ENCODE peak calls at places on chromosomes 3 and 15, in ten cellular contexts. C, Q, U, M, T, V, B, J, L and D are unnamed samples.

GRCh38 chr15:89772933-89773583 is 3.1 kb upstream of the MESP2 start:
- DNase-seq in Q (no peak), J (no peak), U (no peak), T (no peak), V (no peak), B (no peak), M (no peak), L (no peak), C (peak), D (no peak)

GRCh38 chr3:38124324-38125122 is 12.4 kb downstream of the ACAA1 start:
- DNase-seq in C (no peak), B (no peak), M (no peak), T (no peak), U (no peak), Q (no peak), J (no peak), L (no peak), V (no peak), D (no peak)

GRCh38 chr15:52228928-52229327 is 37.7 kb upstream of the GNB5 start:
- DNase-seq in Q (no peak), L (peak), C (peak), M (no peak), V (no peak), U (no peak), B (no peak), T (no peak), J (peak), D (no peak)

GRCh38 chr15:34847598-34847997 is 52.2 kb upstream of the ACTC1 start:
- DNase-seq in T (no peak), J (peak), C (no peak), Q (no peak), L (no peak), M (no peak), V (no peak), B (no peak), U (no peak), D (no peak)

GRCh38 chr15:84979651-84980050 is 2.0 kb upstream of the PDE8A start:
- DNase-seq in T (peak), B (no peak), Q (no peak), J (no peak), U (no peak), M (no peak), V (peak), C (peak), L (no peak), D (no peak)

GRCh38 chr3:141486735-141487418 is at the start of gene RASA2:
- DNase-seq in L (peak), B (peak), T (peak), V (peak), U (peak), J (peak), Q (peak), M (peak), C (peak), D (peak)

GRCh38 chr15:89723031-89723430 is 28.0 kb downstream of the MESP1 start:
- DNase-seq in V (no peak), J (no peak), M (no peak), B (no peak), T (no peak), L (no peak), C (no peak), Q (no peak), U (no peak), D (no peak)

GRCh38 chr3:196553551-196553950 is 14.8 kb downstream of the WDR53 start:
- DNase-seq in C (no peak), Q (no peak), V (no peak), T (no peak), U (no peak), J (no peak), L (no peak), B (no peak), M (no peak), D (no peak)

GRCh38 chr3:34106879-34107278 is 308.4 kb downstream of the PDCD6IP start:
- DNase-seq in T (no peak), M (peak), J (peak), B (no peak), U (no peak), C (peak), L (peak), V (no peak), Q (no peak), D (no peak)

GRCh38 chr3:188407158-188407880 is 253.4 kb downstream of the LPP start:
- DNase-seq in B (no peak), V (no peak), J (no peak), Q (no peak), C (no peak), M (no peak), T (no peak), U (no peak), L (no peak), D (no peak)

GRCh38 chr15:87354661-87355410 is 901.7 kb downstream of the NTRK3 start:
- DNase-seq in B (no peak), Q (no peak), V (no peak), T (no peak), J (no peak), L (no peak), M (no peak), C (no peak), U (no peak), D (no peak)

GRCh38 chr3:105836533-105836932 is 32.3 kb downstream of the CBLB start:
- DNase-seq in T (no peak), V (no peak), L (no peak), J (no peak), C (peak), U (no peak), Q (no peak), B (no peak), M (no peak), D (no peak)

GRCh38 chr3:192494176-192494575 is 233.2 kb downstream of the FGF12 start:
- DNase-seq in V (no peak), B (no peak), T (no peak), U (no peak), C (no peak), M (peak), L (no peak), Q (no peak), J (no peak), D (no peak)

GRCh38 chr15:98909968-98910885 is 97.4 kb downstream of the PGPEP1L start:
- DNase-seq in L (no peak), B (no peak), U (no peak), V (no peak), J (no peak), T (peak), Q (no peak), C (no peak), M (no peak), D (no peak)

GRCh38 chr3:30320392-30320791 is 286.0 kb upstream of the TGFBR2 start:
- DNase-seq in M (no peak), J (no peak), U (no peak), B (no peak), Q (no peak), C (no peak), V (no peak), L (no peak), T (no peak), D (no peak)

GRCh38 chr3:50675179-50676030 is 678 bp downstream of the DOCK3 start:
- DNase-seq in T (peak), M (no peak), L (peak), Q (peak), J (no peak), V (peak), B (peak), U (peak), C (peak), D (no peak)

GRCh38 chr15:45157974-45158373 is 28.2 kb downstream of the DUOX1 start:
- DNase-seq in T (no peak), M (peak), C (no peak), V (no peak), J (no peak), Q (no peak), B (no peak), U (no peak), L (no peak), D (no peak)

GRCh38 chr3:194364652-194365434 is 4.7 kb downstream of the LRRC15 start:
- DNase-seq in T (peak), Q (no peak), U (no peak), J (no peak), C (no peak), L (no peak), V (no peak), B (no peak), M (peak), D (no peak)

GRCh38 chr15:75361989-75362641 is 6.3 kb downstream of the MAN2C1 start:
- DNase-seq in M (no peak), B (no peak), U (no peak), C (no peak), Q (no peak), L (no peak), J (no peak), V (no peak), T (no peak), D (no peak)